ENCODE peak calls at places on chromosomes 3 and 15, in nine cellular contexts. L, M, N, V, B, O, W, Q and H are unnamed samples. For H3K27me3, the result is how much of the 10 kb centered on the place peaks cover.

GRCh38 chr15:41825572-41826535 is 2.0 kb upstream of the JMJD7 start:
- DNase-seq in O (no peak), W (no peak), B (no peak), Q (peak), M (no peak), L (peak), N (no peak), V (no peak), H (no peak)

GRCh38 chr3:49607105-49607591 is 52.9 kb downstream of the BSN start:
- DNase-seq in O (no peak), B (no peak), L (no peak), V (no peak), N (no peak), W (peak), Q (no peak), M (no peak), H (no peak)

GRCh38 chr3:149487598-149488197 is 13.2 kb downstream of the TM4SF4 start:
- DNase-seq in O (peak), M (no peak), Q (peak), L (no peak), N (no peak), B (peak), W (no peak), V (no peak), H (no peak)

GRCh38 chr3:72446406-72447058 is 401.7 kb downstream of the SHQ1 start:
- DNase-seq in W (no peak), B (peak), N (peak), Q (peak), O (no peak), L (no peak), V (no peak), M (no peak), H (no peak)

GRCh38 chr3:46110701-46111493 is 83.6 kb upstream of the XCR1 start:
- DNase-seq in O (peak), N (no peak), Q (peak), M (no peak), V (peak), L (no peak), B (no peak), W (no peak), H (no peak)

GRCh38 chr3:194296448-194296831 is 54.7 kb downstream of the CPN2 start:
- DNase-seq in M (no peak), O (peak), V (peak), B (peak), Q (peak), L (peak), N (peak), W (peak), H (no peak)

GRCh38 chr3:103167850-103168249 is 733.0 kb downstream of the ZPLD1 start:
- DNase-seq in O (no peak), L (no peak), Q (no peak), M (no peak), V (no peak), W (no peak), N (no peak), B (no peak), H (no peak)

GRCh38 chr3:36774072-36774471 is 9.7 kb upstream of the DCLK3 start:
- DNase-seq in V (no peak), Q (no peak), B (no peak), O (no peak), W (no peak), M (no peak), N (no peak), L (no peak), H (no peak)

GRCh38 chr15:74768771-74769342 is 13.0 kb upstream of the CSK start:
- DNase-seq in L (no peak), B (no peak), N (peak), M (peak), O (peak), V (peak), Q (peak), W (peak), H (no peak)

GRCh38 chr3:128383316-128384235 is 83.1 kb downstream of the DNAJB8 start:
- DNase-seq in L (peak), Q (no peak), O (peak), M (peak), B (no peak), W (peak), N (peak), V (peak), H (no peak)

GRCh38 chr3:10471337-10471721 is 34.1 kb downstream of the ATP2B2 start:
- DNase-seq in L (no peak), Q (peak), M (no peak), O (no peak), N (peak), V (peak), W (no peak), B (peak), H (no peak)

GRCh38 chr3:94246136-94246535 is 183.3 kb downstream of the NSUN3 start:
- DNase-seq in M (no peak), L (no peak), W (no peak), V (no peak), O (no peak), B (no peak), N (no peak), Q (no peak), H (no peak)

GRCh38 chr3:37773471-37773870 is 88.2 kb upstream of the CTDSPL start:
- DNase-seq in O (no peak), Q (no peak), N (no peak), V (no peak), W (no peak), L (no peak), B (no peak), M (no peak), H (no peak)

GRCh38 chr3:162436826-162437225 is 940.2 kb downstream of the OTOL1 start:
- DNase-seq in M (no peak), N (no peak), V (no peak), L (no peak), B (no peak), Q (no peak), O (no peak), W (no peak), H (no peak)

GRCh38 chr3:18426597-18426996 is 1.5 kb upstream of the SATB1 start:
- DNase-seq in O (no peak), Q (no peak), B (no peak), M (no peak), L (no peak), W (no peak), N (no peak), V (no peak), H (no peak)

GRCh38 chr15:69782155-69782658 is 315.5 kb downstream of the TLE3 start:
- DNase-seq in L (no peak), Q (no peak), M (no peak), B (no peak), W (no peak), O (no peak), N (no peak), V (no peak), H (no peak)

GRCh38 chr3:196942915-196943277 is 568 bp upstream of the NCBP2 start:
- DNase-seq in O (no peak), V (peak), N (peak), L (no peak), Q (peak), W (no peak), B (no peak), M (no peak), H (no peak)

GRCh38 chr3:5264896-5265770 is 77.6 kb downstream of the EDEM1 start:
- DNase-seq in W (no peak), N (no peak), V (no peak), B (no peak), O (no peak), L (no peak), M (no peak), Q (no peak), H (no peak)

GRCh38 chr3:24640330-24640877 is 145.8 kb upstream of the THRB start:
- DNase-seq in B (peak), W (no peak), O (peak), M (no peak), V (peak), Q (peak), N (peak), L (no peak), H (no peak)

GRCh38 chr3:4529901-4530588 is 36.9 kb downstream of the ITPR1 start:
- DNase-seq in B (no peak), O (no peak), L (no peak), V (no peak), W (no peak), M (no peak), N (no peak), Q (no peak), H (no peak)

GRCh38 chr3:30660128-30660525 is 53.7 kb downstream of the TGFBR2 start:
- DNase-seq in W (no peak), L (no peak), O (no peak), Q (no peak), M (no peak), N (no peak), V (no peak), B (no peak), H (no peak)

GRCh38 chr15:26967719-26968269 is 3.2 kb upstream of the GABRG3 start:
- DNase-seq in V (peak), W (no peak), O (no peak), N (peak), M (no peak), L (peak), Q (peak), B (peak), H (no peak)

GRCh38 chr3:89059201-89059600 is 48.2 kb upstream of the EPHA3 start:
- DNase-seq in M (no peak), W (peak), Q (no peak), B (no peak), O (no peak), N (no peak), L (no peak), V (no peak), H (no peak)

GRCh38 chr3:156750191-156750873 is 75.8 kb upstream of the LEKR1 start:
- DNase-seq in Q (no peak), O (no peak), M (no peak), N (peak), V (no peak), B (no peak), L (peak), W (no peak), H (no peak)

GRCh38 chr3:57794501-57794900 is 38.4 kb downstream of the SLMAP start:
- DNase-seq in W (no peak), Q (no peak), L (no peak), N (no peak), O (no peak), B (no peak), V (no peak), M (no peak), H (no peak)

GRCh38 chr15:88513195-88513594 is 33.3 kb downstream of the DET1 start:
- DNase-seq in V (peak), N (no peak), B (no peak), Q (no peak), W (no peak), L (no peak), M (no peak), O (no peak), H (no peak)

GRCh38 chr3:113097821-113098516 is 107.2 kb downstream of the GTPBP8 start:
- DNase-seq in V (peak), Q (no peak), L (no peak), O (peak), W (no peak), B (no peak), N (no peak), M (no peak), H (no peak)

GRCh38 chr3:17823039-17823438 is 80.6 kb upstream of the TBC1D5 start:
- DNase-seq in V (no peak), N (no peak), W (no peak), Q (no peak), L (no peak), O (no peak), B (no peak), M (no peak), H (no peak)

GRCh38 chr3:185630182-185630622 is 44.1 kb downstream of the SENP2 start:
- DNase-seq in B (no peak), W (no peak), N (no peak), O (no peak), M (peak), Q (no peak), L (no peak), V (peak), H (no peak)

GRCh38 chr3:169863458-169863899 is 6.3 kb downstream of the LRRC31 start:
- DNase-seq in Q (peak), W (peak), V (peak), L (no peak), O (peak), N (peak), M (peak), B (peak), H (no peak)

GRCh38 chr3:138187296-138188012 is at the start of gene ARMC8:
- DNase-seq in Q (peak), W (peak), N (peak), L (peak), O (peak), V (peak), M (peak), B (peak), H (peak)

GRCh38 chr3:72334681-72335457 is 513.4 kb downstream of the SHQ1 start:
- DNase-seq in O (no peak), V (no peak), M (no peak), W (peak), B (peak), N (no peak), Q (no peak), L (no peak), H (no peak)

GRCh38 chr15:62145015-62145735 is 19.9 kb downstream of the C2CD4B start:
- DNase-seq in Q (no peak), N (no peak), W (no peak), O (no peak), V (no peak), M (no peak), L (no peak), B (no peak), H (no peak)
- H3K27me3 ChIP-seq in Q (under half), N (under half), W (under half), O (under half), V (under half), M (under half), L (under half), B (under half), H (under half)

DNA sequence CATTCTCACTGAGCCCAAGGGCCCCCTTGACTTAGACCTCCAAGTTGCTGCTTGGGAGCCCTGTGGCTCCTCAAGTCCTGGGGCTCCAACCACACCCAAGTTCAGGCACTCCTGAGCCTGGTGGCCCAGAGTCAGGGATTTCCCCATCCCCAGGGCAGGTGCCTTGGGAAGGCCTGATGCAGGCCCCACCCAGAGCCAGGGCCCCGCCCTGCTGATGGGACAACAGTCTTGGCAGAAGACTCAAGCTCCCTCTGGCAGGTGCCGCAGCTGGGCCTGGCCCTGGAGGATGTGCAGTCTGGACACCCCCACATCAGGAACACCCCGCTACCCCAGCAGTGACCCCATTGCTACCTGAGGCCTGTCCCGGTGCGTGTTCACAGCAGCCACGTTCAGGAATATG is 17.7 kb upstream of the SHISA5 start:
- DNase-seq in V (no peak), B (no peak), O (no peak), N (no peak), M (no peak), Q (no peak), L (peak), W (no peak), H (no peak)
- H3K4me3 ChIP-seq in V (no peak), B (no peak), O (no peak), N (no peak), M (no peak), Q (no peak), L (no peak), W (no peak), H (no peak)

GRCh38 chr3:131231710-131232348 is 149.7 kb upstream of the NUDT16 start:
- DNase-seq in M (no peak), O (no peak), V (no peak), W (no peak), L (no peak), Q (peak), N (no peak), B (no peak), H (no peak)
- H3K27me3 ChIP-seq in M (under half), O (under half), V (under half), W (under half), L (under half), Q (under half), N (under half), B (under half), H (under half)

GRCh38 chr3:53181024-53181371 is 20.0 kb downstream of the PRKCD start:
- DNase-seq in M (no peak), N (no peak), O (no peak), W (no peak), V (no peak), B (no peak), L (no peak), Q (no peak), H (no peak)

GRCh38 chr3:53180305-53181023 is 19.5 kb downstream of the PRKCD start:
- DNase-seq in V (no peak), L (no peak), N (no peak), W (no peak), M (no peak), B (no peak), Q (no peak), O (no peak), H (no peak)

GRCh38 chr3:53179580-53179979 is 18.6 kb downstream of the PRKCD start:
- DNase-seq in O (no peak), B (no peak), V (no peak), W (no peak), N (no peak), Q (no peak), L (no peak), M (no peak), H (no peak)

GRCh38 chr3:53182759-53183355 is 21.8 kb downstream of the PRKCD start:
- DNase-seq in L (no peak), V (no peak), B (no peak), O (no peak), W (no peak), N (no peak), M (no peak), Q (no peak), H (no peak)

GRCh38 chr3:53181528-53181927 is 20.5 kb downstream of the PRKCD start:
- DNase-seq in W (no peak), Q (no peak), O (no peak), L (no peak), N (no peak), M (no peak), B (no peak), V (no peak), H (no peak)
- H3K4me3 ChIP-seq in W (no peak), Q (no peak), O (no peak), L (no peak), N (no peak), M (no peak), B (no peak), V (no peak), H (no peak)